ENCODE peak calls at places on chromosomes 3 and 15, in six cellular contexts. K is H7, R is PC-3, P is GM12865, Y is fibroblast of lung, D is left ventricle myocardium inferior. O is an unnamed sample.

GRCh38 chr15:60539017-60539416 is 60.1 kb upstream of the ICE2 start:
- DNase-seq in K (no peak), R (no peak), P (no peak), Y (no peak), D (no peak), O (no peak)

GRCh38 chr15:52124270-52124878 is 11.8 kb upstream of the BCL2L10 start:
- DNase-seq in K (no peak), R (peak; percentile 79), P (peak; percentile 56), Y (peak; percentile 50), D (no peak), O (peak; percentile 77)

GRCh38 chr3:159586587-159587202 is 401.9 kb upstream of the IL12A start:
- DNase-seq in K (peak; percentile 30), R (peak; percentile 71), P (no peak), Y (peak; percentile 59), D (no peak), O (peak; percentile 68)

GRCh38 chr15:33700695-33701303 is 267.5 kb upstream of the CHRM5 start:
- DNase-seq in K (peak; percentile 63), R (peak; percentile 84), P (peak; percentile 80), Y (peak; percentile 62), D (peak; percentile 45), O (peak; percentile 85)

GRCh38 chr3:38038447-38038911 is 529 bp upstream of the DLEC1 start:
- DNase-seq in K (no peak), R (no peak), P (no peak), Y (peak; percentile 14), D (no peak), O (peak; percentile 15)

GRCh38 chr3:100210777-100211145 is 50.0 kb upstream of the TBC1D23 start:
- DNase-seq in K (peak; percentile 25), R (no peak), P (peak; percentile 29), Y (peak; percentile 91), D (no peak), O (peak; percentile 92)

GRCh38 chr3:197031315-197032285 is 2.0 kb upstream of the MELTF start:
- DNase-seq in K (no peak), R (peak; percentile 99), P (peak; percentile 53), Y (peak; percentile 98), D (peak; percentile 58), O (peak; percentile 99)

GRCh38 chr15:45326776-45327175 is 51.6 kb downstream of the GATM start:
- DNase-seq in K (no peak), R (no peak), P (no peak), Y (no peak), D (no peak), O (no peak)

GRCh38 chr3:64056616-64057165 is 33.4 kb upstream of the PSMD6 start:
- DNase-seq in K (no peak), R (peak; percentile 60), P (no peak), Y (peak; percentile 96), D (no peak), O (peak; percentile 56)

GRCh38 chr15:73930790-73931281 is 4.6 kb downstream of the LOXL1 start:
- DNase-seq in K (no peak), R (no peak), P (no peak), Y (peak; percentile 79), D (no peak), O (no peak)

GRCh38 chr3:194300392-194300758 is 50.8 kb downstream of the CPN2 start:
- DNase-seq in K (peak; percentile 88), R (no peak), P (no peak), Y (peak; percentile 81), D (peak; percentile 76), O (peak; percentile 34)

GRCh38 chr3:143443851-143444331 is 324.3 kb downstream of the CHST2 start:
- DNase-seq in K (no peak), R (peak; percentile 94), P (peak; percentile 55), Y (peak; percentile 99), D (no peak), O (peak; percentile 100)

GRCh38 chr3:44568561-44568960 is 13.6 kb downstream of the ZKSCAN7 start:
- DNase-seq in K (no peak), R (no peak), P (no peak), Y (peak; percentile 83), D (no peak), O (no peak)

GRCh38 chr3:86702381-86702958 is 288.5 kb downstream of the VGLL3 start:
- DNase-seq in K (peak; percentile 15), R (peak; percentile 33), P (peak; percentile 1), Y (no peak), D (no peak), O (peak; percentile 25)

GRCh38 chr15:85642054-85642692 is 152.6 kb downstream of the KLHL25 start:
- DNase-seq in K (peak; percentile 10), R (no peak), P (no peak), Y (no peak), D (no peak), O (no peak)

GRCh38 chr3:98647197-98647596 is 53.8 kb upstream of the CPOX start:
- DNase-seq in K (no peak), R (no peak), P (no peak), Y (no peak), D (no peak), O (no peak)

GRCh38 chr3:116852801-116853200 is 143.2 kb downstream of the TUSC7 start:
- DNase-seq in K (no peak), R (no peak), P (no peak), Y (no peak), D (no peak), O (no peak)

GRCh38 chr3:116848402-116848801 is 138.8 kb downstream of the TUSC7 start:
- DNase-seq in K (no peak), R (no peak), P (no peak), Y (no peak), D (no peak), O (no peak)

DNA sequence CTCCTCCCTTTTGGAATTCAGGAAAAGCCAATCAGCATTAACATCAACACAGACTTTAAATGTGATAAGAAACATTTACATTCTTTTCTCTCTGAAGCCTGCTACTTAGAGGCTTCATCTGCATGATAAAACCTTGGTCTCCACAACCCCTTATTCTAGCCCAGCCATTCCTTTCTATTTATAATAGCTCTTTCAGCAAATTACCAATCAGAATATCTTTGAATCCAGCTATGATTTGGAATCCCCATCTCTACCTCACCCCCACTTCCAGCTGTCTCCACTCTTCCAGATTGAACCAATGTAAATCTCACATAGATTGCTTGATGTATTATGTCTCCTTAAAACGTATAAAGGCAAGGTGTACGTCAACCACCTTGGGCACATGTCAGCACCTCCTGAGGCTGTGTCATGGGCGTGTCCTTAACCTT is 139.7 kb downstream of the TUSC7 start:
- DNase-seq in K (no peak), R (no peak), P (no peak), Y (no peak), D (no peak), O (no peak)
- H3K4me3 ChIP-seq in K (no peak overlapping the region), R (no peak overlapping the region), P (no peak overlapping the region), Y (no peak overlapping the region), D (no peak overlapping the region), O (no peak overlapping the region)

DNA sequence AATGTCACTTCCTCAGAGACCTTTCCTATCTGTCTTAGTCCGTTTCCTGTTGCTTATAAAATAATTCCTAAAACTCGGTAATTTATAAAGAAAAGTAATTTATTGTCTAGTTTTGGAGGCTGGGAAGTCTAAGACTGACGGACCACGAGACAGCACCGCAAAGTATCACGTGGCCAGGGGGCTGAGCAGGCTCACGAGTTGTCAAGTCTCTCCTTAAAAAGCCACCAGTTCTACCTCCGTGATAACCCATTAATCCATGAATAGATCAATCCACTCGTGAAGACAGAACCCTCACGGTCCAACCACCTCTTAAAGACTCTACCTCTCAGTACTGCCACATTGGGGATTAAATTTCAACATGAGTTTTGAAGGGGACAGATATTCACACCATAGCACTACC is 826 bp downstream of the LINS1 start:
- DNase-seq in K (no peak), R (peak; percentile 2), P (peak; percentile 52), Y (peak; percentile 19), D (no peak), O (peak; percentile 31)
- H3K4me3 ChIP-seq in K (peak overlapping the region; percentile 90), R (peak overlapping the region; percentile 98), P (peak overlapping the region; percentile 94), Y (peak overlapping the region; percentile 98), D (peak overlapping the region; percentile 97), O (peak overlapping the region; percentile 90)

GRCh38 chr15:63380828-63381282 is 791 bp downstream of the CA12 start:
- DNase-seq in K (no peak), R (no peak), P (no peak), Y (peak; percentile 58), D (no peak), O (peak; percentile 32)

GRCh38 chr15:63381301-63382192 is at the start of gene CA12:
- DNase-seq in K (peak; percentile 83), R (peak; percentile 55), P (no peak), Y (peak; percentile 59), D (peak; percentile 20), O (peak; percentile 53)

GRCh38 chr15:63378946-63379345 is 2.7 kb downstream of the CA12 start:
- DNase-seq in K (no peak), R (no peak), P (no peak), Y (no peak), D (no peak), O (no peak)

GRCh38 chr15:63380151-63380827 is 1.4 kb downstream of the CA12 start:
- DNase-seq in K (no peak), R (no peak), P (no peak), Y (no peak), D (no peak), O (no peak)

DNA sequence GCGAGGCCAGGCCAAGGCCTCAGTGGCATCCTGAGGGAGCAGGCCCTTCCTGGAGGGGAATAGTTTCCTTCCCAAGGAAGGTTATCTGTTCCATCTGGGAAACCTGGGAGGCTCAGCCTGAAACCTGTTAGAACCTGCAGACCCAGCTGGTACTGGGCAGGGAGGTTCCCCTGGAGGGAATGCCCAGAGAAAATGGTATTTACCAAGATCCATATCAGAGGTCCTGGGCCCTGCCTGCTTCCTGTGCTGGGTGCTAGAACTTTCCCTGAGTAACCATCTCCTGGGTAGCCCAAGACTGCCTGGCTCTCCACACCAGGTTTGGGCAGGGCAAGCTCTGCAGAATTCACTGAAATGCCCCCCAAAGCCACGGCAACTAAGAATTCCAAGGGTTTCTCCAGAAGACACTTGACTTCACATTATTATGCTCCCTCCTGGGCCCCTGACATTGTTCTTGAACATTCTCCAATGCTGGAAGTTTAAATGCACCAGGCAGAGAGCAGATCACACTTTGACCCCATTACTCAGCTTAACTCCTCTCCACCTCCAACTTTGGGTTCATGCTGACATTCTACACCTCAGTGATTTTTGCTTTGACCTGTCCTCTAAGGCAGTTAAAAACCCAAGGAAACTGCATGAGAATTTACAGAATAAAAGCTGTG is 2.0 kb downstream of the CA12 start:
- DNase-seq in K (no peak), R (no peak), P (no peak), Y (no peak), D (no peak), O (no peak)
- H3K4me3 ChIP-seq in K (no peak overlapping the region), R (peak overlapping the region; percentile 89), P (no peak overlapping the region), Y (peak overlapping the region; percentile 85), D (no peak overlapping the region), O (no peak overlapping the region)

GRCh38 chr3:168165390-168166269 is 69.9 kb upstream of the GOLIM4 start:
- DNase-seq in K (peak; percentile 59), R (peak; percentile 85), P (peak; percentile 83), Y (peak; percentile 59), D (no peak), O (peak; percentile 88)
- H3K4me3 ChIP-seq in K (no peak overlapping the region), R (no peak overlapping the region), P (no peak overlapping the region), Y (no peak overlapping the region), D (peak overlapping the region; percentile 32), O (no peak overlapping the region)

O was measured in cardiac fibroblast.